ENCODE peak calls at places on chromosome 16, in four cellular contexts. A is GM12878, J is K562, C is HL-60. H is an unnamed sample.

GRCh38 chr16:28166394-28167208 is 45.2 kb downstream of the XPO6 start:
- DNase-seq in A (no peak), J (no peak), C (no peak), H (no peak)

GRCh38 chr16:7182510-7183109 is 150.0 kb upstream of the RBFOX1 start:
- DNase-seq in A (no peak), J (peak), C (no peak), H (no peak)

GRCh38 chr16:7313170-7313569 is 19.5 kb upstream of the RBFOX1 start:
- DNase-seq in A (no peak), J (peak), C (no peak), H (no peak)

GRCh38 chr16:73778872-73779271 is 517.7 kb upstream of the PSMD7 start:
- DNase-seq in A (no peak), J (no peak), C (no peak), H (no peak)

GRCh38 chr16:89295071-89295900 is 77.8 kb downstream of the ZNF778 start:
- DNase-seq in A (no peak), J (no peak), C (no peak), H (no peak)

GRCh38 chr16:58198022-58198683 is at the start of gene CSNK2A2:
- DNase-seq in A (no peak), J (peak), C (peak), H (peak)

GRCh38 chr16:87457051-87457611 is 35.7 kb downstream of the ZCCHC14 start:
- DNase-seq in A (no peak), J (no peak), C (no peak), H (no peak)

GRCh38 chr16:54585966-54586365 is 299.4 kb upstream of the IRX3 start:
- DNase-seq in A (no peak), J (no peak), C (no peak), H (no peak)

GRCh38 chr16:57619606-57620315 is 8.7 kb upstream of the ADGRG1 start:
- DNase-seq in A (no peak), J (no peak), C (no peak), H (no peak)

GRCh38 chr16:10752843-10753523 is 9.3 kb downstream of the NUBP1 start:
- DNase-seq in A (peak), J (no peak), C (peak), H (no peak)

GRCh38 chr16:20880867-20881866 is 19.0 kb downstream of the DCUN1D3 start:
- DNase-seq in A (no peak), J (no peak), C (no peak), H (no peak)

GRCh38 chr16:20875358-20875656 is 24.9 kb downstream of the DCUN1D3 start:
- DNase-seq in A (no peak), J (no peak), C (no peak), H (no peak)

GRCh38 chr16:20878682-20879147 is 21.4 kb downstream of the DCUN1D3 start:
- DNase-seq in A (no peak), J (no peak), C (no peak), H (no peak)

GRCh38 chr16:20883554-20884239 is 16.5 kb downstream of the DCUN1D3 start:
- DNase-seq in A (no peak), J (no peak), C (no peak), H (no peak)

GRCh38 chr16:20879175-20880053 is 20.7 kb downstream of the DCUN1D3 start:
- DNase-seq in A (peak), J (no peak), C (no peak), H (no peak)
- TF ChIP-seq SPI1 in A (no peak), J (no peak), C (no peak), H (peak)

GRCh38 chr16:29649560-29650494 is 13.2 kb upstream of the SPN start:
- DNase-seq in A (no peak), J (no peak), C (peak), H (no peak)

GRCh38 chr16:29646947-29647346 is 16.1 kb upstream of the SPN start:
- DNase-seq in A (no peak), J (no peak), C (no peak), H (no peak)

GRCh38 chr16:29644973-29645698 is 17.9 kb upstream of the SPN start:
- DNase-seq in A (no peak), J (no peak), C (peak), H (no peak)

GRCh38 chr16:29644338-29644857 is 18.6 kb upstream of the SPN start:
- DNase-seq in A (peak), J (no peak), C (no peak), H (no peak)

GRCh38 chr16:29645699-29646187 is 17.3 kb upstream of the SPN start:
- DNase-seq in A (peak), J (peak), C (peak), H (peak)
- TF ChIP-seq SPI1 in A (no peak), J (no peak), C (no peak), H (no peak)

DNA sequence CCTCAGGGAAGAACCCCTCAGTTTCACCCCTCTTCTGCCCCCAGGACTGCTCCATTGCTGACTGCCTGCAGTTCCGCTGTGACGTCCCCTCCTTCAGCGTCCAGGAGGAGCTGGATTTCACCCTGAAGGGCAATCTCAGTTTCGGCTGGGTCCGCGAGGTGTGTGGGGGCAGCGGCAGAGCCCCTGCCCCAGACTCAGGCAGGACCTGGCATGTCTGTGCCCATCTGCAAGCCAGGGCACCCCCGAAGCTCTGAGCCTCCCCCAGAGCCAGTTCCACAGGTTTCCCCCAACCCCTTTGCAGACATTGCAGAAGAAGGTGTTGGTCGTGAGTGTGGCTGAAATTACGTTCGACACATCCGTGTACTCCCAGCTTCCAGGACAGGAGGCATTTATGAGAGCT is 4.4 kb downstream of the COX6A2 start:
- DNase-seq in A (no peak), J (no peak), C (no peak), H (no peak)
- TF ChIP-seq SPI1 in A (no peak), J (no peak), C (no peak), H (no peak)

GRCh38 chr16:69073181-69073669 is 32.2 kb upstream of the HAS3 start:
- DNase-seq in A (no peak), J (no peak), C (no peak), H (no peak)
- TF ChIP-seq SPI1 in A (no peak), J (no peak), C (no peak), H (no peak)

DNA sequence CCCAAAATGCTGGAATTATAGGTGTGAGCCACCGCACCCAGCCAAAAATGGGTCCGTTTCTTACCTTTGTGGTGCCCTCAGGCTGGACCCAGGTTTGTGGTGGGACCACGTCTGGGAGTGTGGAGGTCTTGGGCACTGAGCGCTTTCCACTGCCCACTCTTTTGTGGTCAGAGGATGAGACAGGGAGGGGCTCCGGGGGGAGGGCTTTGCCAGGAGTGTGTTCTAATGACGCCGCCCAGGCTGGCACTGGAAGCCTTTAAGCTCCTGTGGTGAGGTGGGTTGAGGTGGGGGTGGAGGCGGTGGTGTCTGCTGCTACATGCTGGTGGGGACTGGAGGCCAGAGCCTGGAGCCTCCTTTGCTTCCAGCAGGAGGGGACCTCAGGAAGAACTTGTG is 12.8 kb upstream of the ADCY7 start:
- DNase-seq in A (no peak), J (no peak), C (no peak), H (no peak)
- TF ChIP-seq SPI1 in A (no peak), J (no peak), C (no peak), H (no peak)